ENCODE peak calls at places on chromosomes 4 and X, in ten cellular contexts. G is type B pancreatic cell, D is lower leg skin, K is cardiac fibroblast, T is thoracic aorta, Z is lower lobe of right lung, V is AG09309, R is glutamatergic neuron, Q is K562, C is AG09319. L is an unnamed sample.

GRCh38 chrX:39809326-39809725 is 288.4 kb downstream of the BCOR start:
- DNase-seq in Q (no peak), V (no peak), C (no peak), D (no peak), Z (no peak), K (peak), T (no peak), G (no peak), R (no peak), L (no peak)

GRCh38 chr4:153950100-153950979 is 161.5 kb upstream of the SFRP2 start:
- DNase-seq in D (no peak), R (no peak), T (no peak), V (no peak), Z (no peak), G (no peak), C (no peak), K (no peak), Q (no peak), L (no peak)

GRCh38 chr4:157358851-157359250 is 138.3 kb downstream of the GRIA2 start:
- DNase-seq in D (no peak), G (no peak), T (no peak), K (no peak), Z (no peak), R (no peak), Q (no peak), C (no peak), V (no peak), L (no peak)

GRCh38 chr4:55880652-55881280 is 27.3 kb downstream of the EXOC1 start:
- DNase-seq in V (no peak), K (no peak), Z (no peak), C (no peak), T (no peak), D (no peak), G (no peak), Q (no peak), R (no peak), L (no peak)

GRCh38 chr4:79311279-79311678 is 14.6 kb downstream of the NAA11 start:
- DNase-seq in G (no peak), R (no peak), D (no peak), C (no peak), Q (no peak), V (no peak), K (no peak), T (no peak), Z (no peak), L (no peak)

GRCh38 chrX:124211312-124211942 is 121.0 kb upstream of the TEX13D start:
- DNase-seq in Q (peak), C (no peak), D (no peak), G (no peak), T (no peak), Z (no peak), K (peak), V (no peak), R (no peak), L (no peak)

GRCh38 chrX:43703211-43703791 is 47.2 kb downstream of the MAOA start:
- DNase-seq in G (no peak), D (no peak), C (no peak), V (no peak), T (no peak), Z (no peak), R (no peak), Q (no peak), K (peak), L (no peak)

GRCh38 chr4:44237643-44238042 is 211.0 kb downstream of the KCTD8 start:
- DNase-seq in T (no peak), C (no peak), Q (no peak), K (no peak), R (no peak), D (no peak), V (no peak), Z (no peak), G (no peak), L (no peak)

GRCh38 chrX:25068340-25068739 is 52.6 kb upstream of the ARX start:
- DNase-seq in R (no peak), C (no peak), T (no peak), K (no peak), Q (no peak), V (no peak), Z (no peak), D (no peak), G (no peak), L (no peak)

GRCh38 chr4:15434086-15434485 is 6.3 kb downstream of the C1QTNF7 start:
- DNase-seq in R (no peak), Z (no peak), Q (no peak), G (no peak), D (no peak), K (peak), V (no peak), C (peak), T (no peak), L (no peak)

GRCh38 chr4:2934813-2935761 is 28.1 kb downstream of the NOP14 start:
- DNase-seq in Q (no peak), Z (peak), T (peak), D (peak), G (peak), R (peak), K (peak), C (peak), V (peak), L (peak)

GRCh38 chr4:42167709-42168108 is 15.3 kb upstream of the BEND4 start:
- DNase-seq in C (no peak), Q (no peak), D (no peak), V (no peak), K (no peak), Z (no peak), T (no peak), G (no peak), R (no peak), L (no peak)

GRCh38 chr4:30720021-30720655 is at the start of gene PCDH7:
- DNase-seq in T (no peak), V (no peak), K (peak), C (no peak), D (peak), Z (no peak), G (no peak), Q (no peak), R (peak), L (no peak)

GRCh38 chr4:110636677-110637407 is 14.0 kb upstream of the PITX2 start:
- DNase-seq in D (no peak), K (peak), Q (no peak), V (peak), Z (no peak), T (no peak), R (peak), C (no peak), G (peak), L (no peak)

GRCh38 chr4:48781968-48782367 is 1.9 kb upstream of the FRYL start:
- DNase-seq in K (no peak), Z (no peak), R (no peak), D (no peak), G (no peak), Q (no peak), V (no peak), C (no peak), T (no peak), L (no peak)

GRCh38 chrX:134624046-134624430 is 34.2 kb downstream of the PLAC1 start:
- DNase-seq in R (no peak), T (no peak), G (no peak), Z (no peak), K (peak), V (no peak), Q (no peak), C (no peak), D (no peak), L (no peak)

GRCh38 chr4:33543941-33544450 is 2700.3 kb downstream of the ARAP2 start:
- DNase-seq in K (no peak), R (no peak), G (no peak), Z (no peak), C (no peak), D (no peak), Q (no peak), V (no peak), T (no peak), L (no peak)

GRCh38 chr4:79576480-79576803 is 168.4 kb upstream of the GK2 start:
- DNase-seq in R (peak), G (no peak), C (no peak), Z (no peak), D (no peak), T (no peak), Q (peak), V (no peak), K (peak), L (no peak)

GRCh38 chr4:155800685-155801343 is 42.0 kb downstream of the GUCY1B1 start:
- DNase-seq in T (no peak), D (no peak), C (no peak), Z (no peak), R (no peak), G (no peak), Q (no peak), K (no peak), V (no peak), L (no peak)

GRCh38 chr4:3657917-3658913 is 108.0 kb upstream of the ADRA2C start:
- DNase-seq in R (no peak), Z (no peak), T (peak), K (peak), G (no peak), Q (no peak), V (peak), D (no peak), C (no peak), L (no peak)

GRCh38 chr4:182906786-182907185 is 10.4 kb downstream of the DCTD start:
- DNase-seq in Z (no peak), K (no peak), D (no peak), V (no peak), R (no peak), Q (no peak), G (no peak), C (no peak), T (no peak), L (no peak)

GRCh38 chr4:26803462-26803861 is 57.2 kb upstream of the STIM2 start:
- DNase-seq in D (no peak), C (no peak), V (no peak), Q (no peak), K (no peak), R (no peak), G (no peak), Z (no peak), T (no peak), L (no peak)

GRCh38 chrX:129622757-129623301 is 31.9 kb downstream of the APLN start:
- DNase-seq in Q (no peak), V (no peak), Z (no peak), K (peak), R (no peak), C (no peak), D (no peak), G (no peak), T (no peak), L (no peak)

GRCh38 chr4:67558493-67558892 is at the start of gene STAP1:
- DNase-seq in R (no peak), Q (no peak), V (no peak), T (no peak), G (no peak), D (no peak), K (no peak), Z (no peak), C (no peak), L (no peak)

GRCh38 chrX:63513825-63514574 is 162.9 kb upstream of the SPIN4 start:
- DNase-seq in Z (no peak), G (no peak), D (peak), Q (no peak), V (peak), R (no peak), K (peak), T (no peak), C (peak), L (no peak)

GRCh38 chr4:188879598-188879997 is 740.4 kb downstream of the TRIML1 start:
- DNase-seq in K (no peak), C (no peak), Q (no peak), R (no peak), G (no peak), Z (no peak), V (no peak), T (no peak), D (no peak), L (no peak)

GRCh38 chr4:180751009-180751408 is 1492.2 kb upstream of the TENM3 start:
- DNase-seq in C (no peak), Q (no peak), D (no peak), T (no peak), K (peak), Z (no peak), R (no peak), V (no peak), G (no peak), L (no peak)

GRCh38 chrX:140975472-140975871 is 26.9 kb upstream of the SPANXB1 start:
- DNase-seq in V (no peak), K (no peak), C (no peak), T (no peak), G (no peak), R (no peak), Q (no peak), Z (no peak), D (no peak), L (no peak)

GRCh38 chr4:177557416-177557815 is 115.2 kb upstream of the AGA start:
- DNase-seq in V (no peak), D (no peak), R (no peak), C (no peak), Z (no peak), G (no peak), Q (no peak), K (no peak), T (no peak), L (no peak)

GRCh38 chr4:152534541-152535231 is 1.2 kb downstream of the FBXW7 start:
- DNase-seq in K (peak), C (no peak), V (no peak), R (peak), T (no peak), D (peak), G (peak), Z (peak), Q (peak), L (no peak)

GRCh38 chr4:7418131-7418943 is 16.4 kb downstream of the PSAPL1 start:
- DNase-seq in R (no peak), D (no peak), K (no peak), V (no peak), C (no peak), Q (peak), T (no peak), Z (no peak), G (peak), L (no peak)

GRCh38 chr4:147840846-147841732 is 109.2 kb downstream of the ARHGAP10 start:
- DNase-seq in T (no peak), D (no peak), G (no peak), Z (no peak), K (no peak), V (no peak), Q (no peak), C (no peak), R (no peak), L (no peak)

GRCh38 chrX:71859637-71860036 is 51.0 kb upstream of the NHSL2 start:
- DNase-seq in C (peak), Q (peak), V (no peak), K (peak), G (no peak), D (no peak), T (no peak), Z (no peak), R (no peak), L (no peak)

GRCh38 chr4:40662962-40663604 is 33.4 kb upstream of the RBM47 start:
- DNase-seq in C (peak), V (peak), Z (peak), K (peak), T (no peak), R (no peak), Q (no peak), D (no peak), G (no peak), L (no peak)

GRCh38 chrX:150569155-150569477 is 695 bp downstream of the MTM1 start:
- DNase-seq in R (no peak), Z (peak), Q (no peak), V (no peak), D (no peak), G (no peak), K (peak), C (no peak), T (no peak), L (no peak)

GRCh38 chrX:154458954-154459829 is 1.1 kb downstream of the PLXNA3 start:
- DNase-seq in G (no peak), C (no peak), V (no peak), R (peak), D (no peak), Z (peak), T (no peak), K (no peak), Q (no peak), L (no peak)

GRCh38 chrX:49767231-49767630 is 61.9 kb upstream of the PAGE4 start:
- DNase-seq in Z (no peak), Q (no peak), T (no peak), R (no peak), V (no peak), G (no peak), C (no peak), D (no peak), K (no peak), L (no peak)
- TF ChIP-seq CTCF in Z (no peak), Q (no peak), T (no peak), R (no peak), V (no peak), G (no peak), C (no peak), D (no peak), K (no peak), L (no peak)

GRCh38 chr4:14379148-14379547 is 623.1 kb upstream of the CPEB2 start:
- DNase-seq in Z (no peak), T (no peak), D (no peak), R (no peak), Q (no peak), C (no peak), V (no peak), G (no peak), K (peak), L (no peak)

GRCh38 chr4:14375816-14376215 is 626.5 kb upstream of the CPEB2 start:
- DNase-seq in T (no peak), C (no peak), D (no peak), Z (no peak), K (peak), R (no peak), Q (no peak), G (no peak), V (no peak), L (no peak)
- TF ChIP-seq CTCF in T (no peak), C (no peak), D (no peak), Z (no peak), K (no peak), R (no peak), Q (no peak), G (no peak), V (no peak), L (no peak)

GRCh38 chr4:11608992-11609391 is 180.3 kb upstream of the HS3ST1 start:
- DNase-seq in T (no peak), Q (no peak), K (no peak), G (no peak), C (no peak), Z (no peak), D (no peak), R (no peak), V (no peak), L (no peak)
- TF ChIP-seq CTCF in T (no peak), Q (no peak), K (no peak), G (no peak), C (no peak), Z (no peak), D (no peak), R (no peak), V (no peak), L (no peak)

GRCh38 chr4:70531981-70532380 is 13.6 kb downstream of the AMTN start:
- DNase-seq in Z (no peak), T (no peak), C (no peak), R (no peak), K (no peak), Q (peak), V (no peak), D (no peak), G (no peak), L (no peak)
- TF ChIP-seq CTCF in Z (no peak), T (no peak), C (no peak), R (peak), K (peak), Q (no peak), V (peak), D (no peak), G (peak), L (no peak)

GRCh38 chr4:173424899-173425805 is 26.2 kb upstream of the SCRG1 start:
- DNase-seq in K (peak), Q (no peak), Z (no peak), D (no peak), T (no peak), R (no peak), G (no peak), C (no peak), V (peak), L (no peak)
- TF ChIP-seq CTCF in K (no peak), Q (no peak), Z (no peak), D (no peak), T (no peak), R (no peak), G (no peak), C (no peak), V (no peak), L (no peak)

GRCh38 chrX:121308276-121308805 is 260.9 kb downstream of the GLUD2 start:
- DNase-seq in Z (no peak), K (peak), Q (no peak), V (peak), G (no peak), D (peak), T (no peak), R (peak), C (peak), L (no peak)
- TF ChIP-seq CTCF in Z (peak), K (peak), Q (peak), V (peak), G (peak), D (no peak), T (no peak), R (peak), C (peak), L (no peak)

GRCh38 chr4:139142097-139142496 is 34.9 kb downstream of the ELF2 start:
- DNase-seq in T (no peak), Z (no peak), D (no peak), G (no peak), R (no peak), Q (no peak), K (no peak), V (no peak), C (no peak), L (no peak)

GRCh38 chr4:139142980-139143379 is 34.0 kb downstream of the ELF2 start:
- DNase-seq in C (no peak), G (no peak), T (no peak), Q (no peak), R (no peak), D (no peak), V (no peak), K (no peak), Z (no peak), L (no peak)

GRCh38 chr4:139134403-139134802 is 42.6 kb downstream of the ELF2 start:
- DNase-seq in R (no peak), C (no peak), Z (no peak), D (no peak), T (no peak), G (no peak), V (no peak), K (no peak), Q (no peak), L (no peak)

DNA sequence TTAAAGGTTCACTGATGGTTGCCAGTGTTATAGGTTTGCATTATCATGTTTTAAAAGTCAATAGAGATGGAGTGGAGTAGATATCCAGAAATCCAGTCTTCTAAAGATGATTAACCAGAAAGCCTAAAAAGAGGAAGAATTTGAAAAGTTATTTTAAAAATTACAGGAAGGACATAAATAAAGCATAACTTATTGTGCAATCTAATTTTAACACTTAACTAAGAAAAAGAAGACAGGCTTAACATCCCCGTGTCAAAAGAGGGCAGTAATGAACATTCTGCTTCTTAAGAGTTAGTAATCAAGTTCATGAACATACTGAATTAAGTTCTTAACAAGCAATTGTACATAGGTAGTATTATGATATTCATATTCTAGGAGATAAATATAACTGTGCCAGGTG is 39.3 kb downstream of the ELF2 start:
- DNase-seq in C (no peak), D (no peak), R (no peak), T (no peak), K (no peak), G (no peak), Z (no peak), Q (no peak), V (no peak), L (no peak)
- TF ChIP-seq CTCF in C (no peak), D (no peak), R (no peak), T (no peak), K (no peak), G (no peak), Z (no peak), Q (no peak), V (no peak), L (no peak)

L was measured in omental fat pad.